ENCODE peak calls at places on chromosomes 12 and 14, in seven cellular contexts. B, E, P, S, C, H and T are unnamed samples.

GRCh38 chr12:91064640-91065039 is 6.8 kb upstream of the KERA start:
- DNase-seq in P (no peak), C (no peak), S (no peak), E (no peak), H (no peak), B (no peak), T (no peak)

GRCh38 chr12:127911289-127911688 is 355.7 kb upstream of the TMEM132C start:
- DNase-seq in S (no peak), B (no peak), H (no peak), P (no peak), C (no peak), E (no peak), T (no peak)

GRCh38 chr14:64755661-64756265 is 51.5 kb downstream of the PLEKHG3 start:
- DNase-seq in E (no peak), S (no peak), H (peak), P (peak), B (no peak), C (peak), T (peak)

GRCh38 chr12:102169922-102170698 is 27.5 kb downstream of the PMCH start:
- DNase-seq in B (peak), S (peak), E (no peak), C (no peak), H (peak), P (peak), T (no peak)

GRCh38 chr12:47783024-47783755 is 10.2 kb downstream of the SLC48A1 start:
- DNase-seq in P (no peak), E (no peak), H (no peak), S (no peak), B (no peak), C (no peak), T (no peak)

GRCh38 chr12:63845726-63846125 is 1.2 kb downstream of the SRGAP1 start:
- DNase-seq in B (peak), H (no peak), P (peak), S (no peak), E (no peak), C (no peak), T (no peak)

GRCh38 chr12:124759841-124760508 is 103.7 kb downstream of the SCARB1 start:
- DNase-seq in S (no peak), C (no peak), H (no peak), P (no peak), E (no peak), B (no peak), T (no peak)

GRCh38 chr12:66014818-66015217 is 115.7 kb downstream of the LLPH start:
- DNase-seq in E (no peak), P (peak), C (no peak), H (no peak), S (no peak), B (peak), T (no peak)

GRCh38 chr14:76348898-76349297 is 27.0 kb upstream of the ESRRB start:
- DNase-seq in C (no peak), S (peak), B (peak), E (peak), H (peak), P (peak), T (no peak)

GRCh38 chr12:57268264-57268663 is 17.3 kb upstream of the STAC3 start:
- DNase-seq in C (no peak), P (peak), S (no peak), B (no peak), H (peak), E (no peak), T (no peak)

GRCh38 chr12:97784904-97785303 is 322.3 kb downstream of the RMST start:
- DNase-seq in B (no peak), C (no peak), H (no peak), P (no peak), S (no peak), E (no peak), T (no peak)

GRCh38 chr14:58107041-58107440 is 45.0 kb downstream of the ARMH4 start:
- DNase-seq in P (no peak), H (no peak), E (no peak), C (no peak), B (no peak), S (no peak), T (no peak)

GRCh38 chr12:90515199-90516175 is 439.5 kb downstream of the CCER1 start:
- DNase-seq in H (no peak), P (peak), S (no peak), B (peak), C (no peak), E (no peak), T (no peak)

GRCh38 chr12:98358144-98358543 is 157.2 kb upstream of the TMPO start:
- DNase-seq in C (no peak), P (no peak), S (no peak), B (no peak), H (no peak), E (no peak), T (no peak)

GRCh38 chr12:51404627-51405026 is 13.4 kb upstream of the GALNT6 start:
- DNase-seq in S (no peak), C (no peak), E (no peak), P (no peak), B (no peak), H (no peak), T (no peak)

GRCh38 chr14:89296281-89296745 is 120.7 kb downstream of the FOXN3 start:
- DNase-seq in S (no peak), E (no peak), C (no peak), P (no peak), B (no peak), H (peak), T (no peak)

GRCh38 chr12:52628841-52629240 is 10.5 kb upstream of the KRT73 start:
- DNase-seq in P (no peak), C (no peak), S (no peak), H (no peak), B (no peak), E (no peak), T (no peak)

GRCh38 chr14:21234112-21234511 is 35.1 kb downstream of the HNRNPC start:
- DNase-seq in B (no peak), S (no peak), P (no peak), C (no peak), E (no peak), H (no peak), T (no peak)

GRCh38 chr14:21231020-21231652 is 38.1 kb downstream of the HNRNPC start:
- DNase-seq in E (no peak), P (no peak), H (no peak), S (no peak), C (no peak), B (no peak), T (no peak)

GRCh38 chr14:21236948-21237797 is 32.1 kb downstream of the HNRNPC start:
- DNase-seq in H (no peak), E (no peak), S (no peak), C (no peak), P (no peak), B (no peak), T (no peak)

GRCh38 chr14:21229821-21230220 is 39.4 kb downstream of the HNRNPC start:
- DNase-seq in C (no peak), E (no peak), H (peak), S (no peak), B (no peak), P (no peak), T (no peak)

GRCh38 chr14:21233457-21234076 is 35.7 kb downstream of the HNRNPC start:
- DNase-seq in C (no peak), H (peak), P (no peak), E (no peak), B (peak), S (no peak), T (no peak)
- TF ChIP-seq CTCF in C (no peak), H (peak), P (no peak), E (peak), B (peak), S (no peak), T (no peak)

DNA sequence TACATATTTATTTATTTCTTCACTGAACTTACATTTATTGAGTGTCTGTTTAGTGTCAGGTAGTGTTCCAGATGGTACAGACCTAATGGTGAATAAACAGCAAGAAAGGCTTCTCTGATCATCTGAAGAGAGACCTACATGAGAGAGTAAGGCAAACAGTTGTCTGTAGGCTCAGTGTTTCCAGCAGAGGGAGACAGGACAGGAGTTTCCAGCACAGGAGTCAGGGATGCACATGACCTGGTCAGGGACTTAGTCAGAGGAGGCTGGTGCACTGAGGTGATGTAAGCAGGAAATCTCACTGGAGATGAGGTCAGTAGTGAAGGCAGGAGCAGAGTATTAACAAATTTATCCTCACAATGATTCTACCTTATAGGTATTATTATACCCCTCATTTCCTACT is 233.2 kb downstream of the MDGA2 start:
- DNase-seq in P (no peak), E (no peak), C (no peak), S (peak), B (peak), H (peak), T (no peak)
- TF ChIP-seq CTCF in P (no peak), E (no peak), C (no peak), S (peak), B (no peak), H (no peak), T (no peak)

GRCh38 chr12:119181944-119182343 is 3.2 kb downstream of the HSPB8 start:
- DNase-seq in E (no peak), B (no peak), H (no peak), S (no peak), C (no peak), P (no peak), T (no peak)
- TF ChIP-seq CTCF in E (no peak), B (no peak), H (no peak), S (no peak), C (no peak), P (no peak), T (no peak)

GRCh38 chr14:39472078-39472477 is 39.8 kb upstream of the FBXO33 start:
- DNase-seq in H (peak), S (no peak), P (no peak), E (no peak), C (no peak), B (no peak), T (no peak)

GRCh38 chr14:39469094-39469710 is 37.0 kb upstream of the FBXO33 start:
- DNase-seq in B (peak), H (peak), C (peak), S (no peak), E (no peak), P (no peak), T (peak)

DNA sequence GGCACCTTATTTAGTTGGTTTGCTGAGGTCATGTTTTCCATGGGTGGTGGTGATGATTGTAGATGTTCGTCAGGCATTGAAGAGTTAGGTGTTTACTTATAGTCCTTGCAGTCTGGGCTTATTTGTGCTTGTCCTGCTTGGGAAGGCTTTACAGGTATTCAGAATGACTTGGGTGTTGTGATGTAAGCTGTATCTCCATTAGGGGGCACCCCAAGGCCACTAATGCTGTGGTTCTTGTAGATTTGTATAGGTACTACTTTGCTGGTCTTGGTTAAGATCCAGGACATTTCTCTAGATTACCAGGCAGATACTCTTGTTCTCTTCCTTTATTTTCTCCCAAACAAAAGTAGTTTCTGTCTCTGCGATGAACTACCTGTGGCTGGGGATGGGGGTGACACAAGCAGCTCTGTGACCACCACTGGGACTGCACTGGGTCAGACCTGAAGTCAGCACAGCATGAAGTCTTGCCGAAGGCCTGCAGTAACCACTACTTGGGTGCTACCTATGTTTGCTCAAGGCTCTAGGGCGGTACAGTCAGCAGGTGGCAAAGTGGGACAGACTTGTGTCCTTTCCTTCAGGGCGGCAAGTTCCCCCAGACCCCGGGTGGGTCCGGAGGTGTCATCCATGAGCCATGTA is 35.8 kb upstream of the FBXO33 start:
- DNase-seq in P (peak), B (peak), H (peak), C (no peak), E (no peak), S (peak), T (no peak)
- TF ChIP-seq CTCF in P (peak), B (peak), H (peak), C (no peak), E (no peak), S (peak), T (no peak)

DNA sequence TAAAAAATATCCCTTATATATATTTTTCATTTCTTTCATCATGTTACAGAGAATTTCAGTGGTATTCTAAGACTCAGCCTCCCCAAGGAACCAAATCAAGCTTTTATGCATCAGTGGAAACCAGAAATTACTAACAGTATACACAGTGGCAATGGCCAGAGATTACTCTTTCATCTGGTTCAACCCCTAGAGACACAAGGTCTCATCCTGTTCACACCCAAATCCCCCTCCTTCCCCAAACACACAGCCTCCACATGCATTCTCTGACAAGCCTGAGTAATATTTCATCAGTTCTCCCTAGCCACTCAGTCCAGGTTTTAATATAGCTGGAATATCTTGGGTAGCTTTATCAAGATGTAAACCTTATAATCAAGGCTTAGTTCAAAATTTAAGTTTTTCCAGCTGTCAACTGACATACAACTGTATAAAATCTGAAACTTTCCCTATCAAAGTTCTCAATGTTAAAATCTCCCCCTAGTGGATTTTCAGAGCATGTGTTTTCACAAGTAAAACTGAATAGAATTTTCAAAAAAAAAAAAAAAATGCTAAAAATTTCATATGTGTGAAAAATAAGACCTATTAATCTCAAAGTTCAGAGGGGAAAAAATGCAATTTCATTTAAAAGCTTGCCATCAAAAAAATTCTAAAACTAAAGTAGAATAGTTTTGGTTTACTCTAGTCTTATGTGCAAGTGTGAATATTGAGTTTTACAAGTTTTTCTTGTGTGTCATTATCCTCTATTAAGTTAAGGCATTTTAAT is 10.5 kb upstream of the SSTR1 start:
- DNase-seq in C (no peak), P (peak), S (no peak), B (peak), H (no peak), E (no peak), T (no peak)
- TF ChIP-seq CTCF in C (peak), P (peak), S (peak), B (peak), H (no peak), E (peak), T (peak)

GRCh38 chr12:50084775-50085614 is at the start of gene SMARCD1:
- DNase-seq in B (peak), C (peak), P (peak), H (peak), E (peak), S (peak), T (peak)
- TF ChIP-seq CTCF in B (peak), C (peak), P (peak), H (peak), E (peak), S (peak), T (no peak)

DNA sequence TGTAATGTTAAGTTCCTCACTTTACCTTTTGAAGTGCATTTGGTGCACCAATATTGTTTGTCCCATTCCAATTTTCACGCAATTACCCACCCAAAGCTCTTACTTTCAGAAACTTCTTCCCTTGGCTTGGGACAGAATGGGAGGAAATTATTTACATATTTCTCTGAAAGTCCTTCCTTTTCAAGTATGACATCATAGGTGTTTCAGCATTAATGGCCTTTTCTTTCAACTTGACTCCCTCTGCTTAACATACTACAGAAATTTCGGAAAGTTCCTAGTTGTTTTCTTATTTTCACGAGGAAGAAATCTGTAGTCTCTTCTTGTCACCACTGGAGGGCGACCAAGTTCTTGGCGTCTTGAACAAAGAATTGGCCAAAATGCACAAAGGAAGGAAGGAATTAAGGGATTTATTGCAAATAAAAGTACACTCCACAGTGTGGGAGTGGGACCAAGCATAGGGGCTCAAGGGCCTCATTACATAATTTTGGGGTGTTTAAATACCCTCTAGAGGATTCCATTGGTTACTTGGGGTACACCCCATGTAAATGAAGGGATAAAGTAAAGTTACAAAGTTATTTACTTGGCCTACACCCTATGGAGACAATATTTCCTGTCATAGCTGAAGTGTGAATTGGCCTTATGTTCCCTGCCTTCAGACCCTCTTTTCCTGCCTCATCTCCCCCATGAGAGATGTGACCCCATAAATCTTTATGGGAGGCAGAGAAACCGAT is 70.5 kb downstream of the RPL10L start:
- DNase-seq in S (peak), E (no peak), C (no peak), H (peak), P (no peak), B (peak), T (no peak)
- TF ChIP-seq CTCF in S (peak), E (no peak), C (no peak), H (peak), P (no peak), B (peak), T (no peak)